ENCODE peak calls at places on chromosomes 7 and 10, in ten cellular contexts. W is stimulated activated CD8-positive, alpha-beta memory T cell treated with anti-CD3 and anti-CD28 coated beads, Interleukin-15, amount 100 ng/mL, for 4 hours; N is activated CD8-positive, alpha-beta memory T cell treated with anti-CD3 and anti-CD28 coated beads for 4 hours; E is putamen; I is NCI-H1092 treated with DMSO at 0.1 percent for 48 hours; S is testis; A is aorta; O is CD8-positive, alpha-beta memory T cell; F is HTR-8/SVneo; X is activated naive CD4-positive, alpha-beta T cell treated with anti-CD3 and anti-CD28 coated beads, Interleukin-2, amount 50 U/mL, for 16 hours. V is an unnamed sample.

GRCh38 chr10:127194598-127194997 is 1.8 kb downstream of the INSYN2A start:
- DNase-seq in O (no peak), E (peak; percentile 21), A (no peak), I (no peak), X (no peak), S (no peak), W (no peak), N (no peak), F (no peak), V (no peak)

GRCh38 chr7:33706666-33707194 is 198.6 kb upstream of the BMPER start:
- DNase-seq in S (no peak), N (no peak), I (peak; percentile 27), O (no peak), W (no peak), F (no peak), A (no peak), E (no peak), X (no peak), V (no peak)

GRCh38 chr10:104307576-104308438 is 30.5 kb downstream of the ITPRIP start:
- DNase-seq in F (no peak), E (no peak), X (no peak), I (no peak), N (no peak), O (no peak), S (no peak), W (no peak), A (no peak), V (no peak)

GRCh38 chr10:79239930-79240713 is 107.1 kb upstream of the PPIF start:
- DNase-seq in E (no peak), O (no peak), N (no peak), F (peak; percentile 39), W (no peak), A (no peak), I (no peak), S (no peak), X (no peak), V (no peak)

GRCh38 chr10:36573246-36573645 is 552.2 kb upstream of the ANKRD30A start:
- DNase-seq in E (no peak), F (no peak), A (no peak), I (peak; percentile 1), W (no peak), N (no peak), O (no peak), X (no peak), S (no peak), V (no peak)

GRCh38 chr7:64559206-64559605 is 3.7 kb downstream of the ZNF680 start:
- DNase-seq in A (no peak), O (no peak), I (no peak), E (no peak), W (no peak), F (no peak), N (no peak), S (peak; percentile 59), X (no peak), V (no peak)

GRCh38 chr10:82811621-82812020 is 936.6 kb downstream of the NRG3 start:
- DNase-seq in E (no peak), N (no peak), F (no peak), I (no peak), X (no peak), S (peak; percentile 53), O (no peak), W (no peak), A (no peak), V (no peak)

GRCh38 chr10:126425473-126426065 is 37.3 kb upstream of the ADAM12 start:
- DNase-seq in A (no peak), O (no peak), W (no peak), I (no peak), E (no peak), X (no peak), S (no peak), F (no peak), N (no peak), V (no peak)

GRCh38 chr10:61081331-61081730 is 137.3 kb upstream of the RHOBTB1 start:
- DNase-seq in N (no peak), I (no peak), O (no peak), W (no peak), A (no peak), E (no peak), X (no peak), S (no peak), F (no peak), V (no peak)

GRCh38 chr7:81482600-81483186 is 287.2 kb downstream of the HGF start:
- DNase-seq in S (no peak), X (no peak), A (no peak), N (no peak), O (no peak), F (peak; percentile 10), E (no peak), W (no peak), I (peak; percentile 49), V (no peak)

GRCh38 chr7:143394068-143394467 is 12.9 kb downstream of the ZYX start:
- DNase-seq in N (no peak), I (no peak), E (no peak), S (no peak), X (no peak), W (no peak), A (no peak), O (no peak), F (no peak), V (no peak)

GRCh38 chr7:6151994-6152735 is 120.3 kb downstream of the CYTH3 start:
- DNase-seq in W (no peak), S (no peak), E (no peak), I (no peak), X (no peak), N (no peak), A (no peak), O (no peak), F (no peak), V (no peak)

GRCh38 chr10:33336606-33337334 is 2.3 kb upstream of the NRP1 start:
- DNase-seq in N (no peak), F (peak; percentile 41), X (no peak), A (peak; percentile 85), I (peak; percentile 58), E (no peak), O (no peak), W (no peak), S (peak; percentile 45), V (no peak)

GRCh38 chr7:120857558-120858298 is at the start of gene TSPAN12:
- DNase-seq in I (peak; percentile 77), N (no peak), S (peak; percentile 83), X (peak; percentile 50), A (peak; percentile 95), O (peak; percentile 48), W (no peak), E (peak; percentile 49), F (peak; percentile 53), V (peak; percentile 84)

GRCh38 chr7:150858236-150859197 is 6.2 kb downstream of the AOC1 start:
- DNase-seq in X (no peak), S (no peak), E (no peak), I (no peak), A (peak; percentile 54), F (no peak), W (no peak), N (no peak), O (no peak), V (no peak)

GRCh38 chr7:151276651-151277590 is 28.4 kb upstream of the SMARCD3 start:
- DNase-seq in O (peak; percentile 68), W (peak; percentile 18), S (peak; percentile 71), N (peak; percentile 23), F (peak; percentile 54), E (peak; percentile 49), A (peak; percentile 84), X (peak; percentile 73), I (peak; percentile 65), V (no peak)

GRCh38 chr10:102745157-102745556 is 1.4 kb downstream of the WBP1L start:
- DNase-seq in X (no peak), I (no peak), O (no peak), A (no peak), W (no peak), F (no peak), N (no peak), S (no peak), E (no peak), V (no peak)

GRCh38 chr10:103457176-103457712 is 1.5 kb downstream of the CALHM1 start:
- DNase-seq in A (no peak), E (no peak), S (no peak), O (no peak), W (no peak), I (no peak), X (no peak), N (no peak), F (no peak), V (no peak)

GRCh38 chr7:74272305-74273038 is 16.7 kb upstream of the CLIP2 start:
- DNase-seq in A (peak; percentile 89), X (no peak), F (peak; percentile 62), E (no peak), O (no peak), W (no peak), S (peak; percentile 32), I (no peak), N (no peak), V (peak; percentile 83)

GRCh38 chr10:35300063-35300699 is 36.1 kb upstream of the CCNY start:
- DNase-seq in F (peak; percentile 57), I (no peak), N (no peak), E (peak; percentile 27), S (peak; percentile 15), W (no peak), X (no peak), O (no peak), A (no peak), V (peak; percentile 85)

V was measured in suprapubic skin.